ENCODE peak calls at places on chromosomes 16 and 17, in nine cellular contexts. I is activated T-helper 9 cell treated with anti-CD3 and anti-CD28 coated beads, Interleukin-2, amount 50 U/mL, for 16 hours; E is dermis microvascular lymphatic vessel endothelial cell; P is NCI-H2029 treated with DMSO at 0.1 percent for 48 hours; X is activated T-cell treated with anti-CD3 and anti-CD28 coated beads for 1 hour; S is stimulated activated CD8-positive, alpha-beta memory T cell treated with anti-CD3 and anti-CD28 coated beads, Interleukin-4, amount 100 ng/mL, for 1 hour; J is IMR-90; W is right lobe of liver; Y is HT1080. R is an unnamed sample.

GRCh38 chr17:68704897-68705296 is 103.7 kb upstream of the FAM20A start:
- DNase-seq in W (no peak), P (no peak), S (no peak), X (no peak), J (peak; percentile 41), Y (no peak), I (no peak), E (no peak), R (peak; percentile 14)

GRCh38 chr17:77459018-77459755 is 318.4 kb downstream of the SEC14L1 start:
- DNase-seq in S (no peak), P (no peak), X (no peak), I (no peak), J (no peak), E (no peak), W (no peak), Y (no peak), R (no peak)

GRCh38 chr17:79808763-79809529 is 12.1 kb upstream of the CBX8 start:
- DNase-seq in Y (peak; percentile 36), W (no peak), E (no peak), S (no peak), J (no peak), I (no peak), P (peak; percentile 48), X (no peak), R (no peak)

GRCh38 chr16:53511403-53512280 is 8.6 kb upstream of the AKTIP start:
- DNase-seq in I (no peak), P (no peak), E (no peak), Y (no peak), S (no peak), W (peak; percentile 94), J (no peak), X (no peak), R (no peak)

GRCh38 chr16:9270424-9270823 is 179.0 kb downstream of the HAPSTR1 start:
- DNase-seq in X (no peak), S (no peak), J (no peak), E (no peak), I (no peak), P (no peak), Y (no peak), W (no peak), R (no peak)

GRCh38 chr16:64982581-64982980 is 139.3 kb downstream of the CDH11 start:
- DNase-seq in Y (no peak), S (no peak), I (no peak), X (no peak), W (no peak), J (peak; percentile 23), P (no peak), E (no peak), R (no peak)

GRCh38 chr17:81052199-81052997 is 17.4 kb downstream of the BAIAP2 start:
- DNase-seq in J (no peak), W (no peak), S (no peak), Y (no peak), X (no peak), E (peak; percentile 72), I (no peak), P (no peak), R (no peak)

GRCh38 chr17:57496382-57496781 is 240.1 kb downstream of the MSI2 start:
- DNase-seq in P (no peak), Y (no peak), W (no peak), X (no peak), I (no peak), J (no peak), S (no peak), E (no peak), R (no peak)

GRCh38 chr17:19424934-19425868 is 14.2 kb downstream of the RNF112 start:
- DNase-seq in I (no peak), W (no peak), E (no peak), S (no peak), Y (no peak), X (no peak), J (peak; percentile 23), P (no peak), R (no peak)

GRCh38 chr17:41065829-41066624 is at the start of gene KRTAP2-4:
- DNase-seq in E (no peak), J (peak; percentile 98), Y (peak; percentile 95), W (no peak), X (no peak), P (no peak), S (no peak), I (no peak), R (peak; percentile 78)

GRCh38 chr16:2979669-2980226 is 498 bp downstream of the PKMYT1 start:
- DNase-seq in I (no peak), X (no peak), J (peak; percentile 2), E (no peak), P (no peak), Y (no peak), S (no peak), W (no peak), R (no peak)

GRCh38 chr17:74288785-74289184 is 14.8 kb downstream of the DNAI2 start:
- DNase-seq in E (no peak), S (no peak), W (no peak), P (no peak), Y (no peak), X (no peak), J (no peak), I (no peak), R (no peak)

GRCh38 chr16:13940397-13940933 is 20.5 kb downstream of the ERCC4 start:
- DNase-seq in Y (no peak), P (no peak), W (peak; percentile 64), S (no peak), I (no peak), J (no peak), X (no peak), E (no peak), R (no peak)

GRCh38 chr17:76972046-76972641 is 103.9 kb downstream of the MGAT5B start:
- DNase-seq in P (no peak), S (no peak), I (no peak), J (no peak), E (no peak), Y (no peak), W (no peak), X (no peak), R (no peak)

GRCh38 chr16:48846277-48846676 is 236.3 kb upstream of the N4BP1 start:
- DNase-seq in J (no peak), P (no peak), W (no peak), X (no peak), Y (no peak), S (no peak), I (no peak), E (no peak), R (no peak)

GRCh38 chr16:79994413-79994812 is 393.9 kb upstream of the MAF start:
- DNase-seq in P (no peak), J (no peak), E (no peak), X (no peak), S (no peak), I (no peak), Y (no peak), W (no peak), R (no peak)

GRCh38 chr16:58678716-58679115 is 5.9 kb downstream of the SLC38A7 start:
- DNase-seq in Y (peak; percentile 35), W (peak; percentile 78), P (no peak), S (no peak), X (no peak), I (no peak), E (no peak), J (no peak), R (no peak)

GRCh38 chr17:56978441-56979090 is 635 bp downstream of the SCPEP1 start:
- DNase-seq in J (peak; percentile 5), X (no peak), S (no peak), Y (no peak), W (no peak), P (no peak), E (no peak), I (no peak), R (peak; percentile 20)

GRCh38 chr17:35740997-35741931 is 9.8 kb downstream of the RASL10B start:
- DNase-seq in J (no peak), S (no peak), E (no peak), X (no peak), I (no peak), Y (no peak), W (no peak), P (no peak), R (no peak)

GRCh38 chr16:20744922-20745440 is 3.4 kb upstream of the THUMPD1 start:
- DNase-seq in E (peak; percentile 28), Y (no peak), X (no peak), J (no peak), I (no peak), W (no peak), P (no peak), S (no peak), R (no peak)

GRCh38 chr16:73356401-73357079 is 308.6 kb upstream of the ZFHX3 start:
- DNase-seq in P (no peak), J (no peak), Y (no peak), S (no peak), X (no peak), E (no peak), I (no peak), W (no peak), R (no peak)

GRCh38 chr16:11225677-11226549 is 30.1 kb downstream of the SOCS1 start:
- DNase-seq in I (no peak), X (no peak), E (no peak), W (no peak), Y (no peak), P (no peak), S (no peak), J (no peak), R (no peak)

GRCh38 chr16:69935278-69935711 is 15.8 kb upstream of the CLEC18A start:
- DNase-seq in P (no peak), E (no peak), X (no peak), J (no peak), W (no peak), I (no peak), Y (no peak), S (no peak), R (no peak)

R was measured in hepatic stellate cell.